ENCODE peak calls at places on chromosomes 1 and 21, in eight cellular contexts. One of them, this sample, is unnamed.

GRCh38 chr21:42456457-42456856 is 39.6 kb downstream of the RSPH1 start:
- DNase-seq in K562: no peak
- DNase-seq in HCT116: no peak
- DNase-seq in ovary: no peak
- DNase-seq in A549: no peak
- DNase-seq in uterus: no peak
- DNase-seq in upper lobe of left lung: no peak
- DNase-seq in transverse colon: peak; percentile 51
- DNase-seq in this sample: no peak

GRCh38 chr1:34786521-34787325 is 5.7 kb downstream of the GJB3 start:
- DNase-seq in transverse colon: peak; percentile 86
- DNase-seq in uterus: peak; percentile 33
- DNase-seq in ovary: peak; percentile 66
- DNase-seq in A549: peak; percentile 52
- DNase-seq in HCT116: no peak
- DNase-seq in K562: peak; percentile 76
- DNase-seq in upper lobe of left lung: no peak
- DNase-seq in this sample: peak; percentile 39

GRCh38 chr1:236163460-236164153 is 21.3 kb downstream of the GPR137B start:
- DNase-seq in upper lobe of left lung: no peak
- DNase-seq in ovary: no peak
- DNase-seq in HCT116: no peak
- DNase-seq in A549: no peak
- DNase-seq in transverse colon: no peak
- DNase-seq in K562: no peak
- DNase-seq in uterus: no peak
- DNase-seq in this sample: no peak

GRCh38 chr1:156571959-156572662 is at the start of gene IQGAP3:
- DNase-seq in ovary: peak; percentile 80
- DNase-seq in HCT116: peak; percentile 56
- DNase-seq in A549: peak; percentile 97
- DNase-seq in transverse colon: peak; percentile 93
- DNase-seq in upper lobe of left lung: peak; percentile 93
- DNase-seq in uterus: peak; percentile 82
- DNase-seq in K562: peak; percentile 86
- DNase-seq in this sample: peak; percentile 83

GRCh38 chr1:147334292-147334691 is 91.8 kb downstream of the CHD1L start:
- DNase-seq in HCT116: no peak
- DNase-seq in K562: no peak
- DNase-seq in uterus: no peak
- DNase-seq in ovary: no peak
- DNase-seq in upper lobe of left lung: no peak
- DNase-seq in transverse colon: no peak
- DNase-seq in A549: no peak
- DNase-seq in this sample: no peak

GRCh38 chr1:184359909-184360308 is 26.9 kb upstream of the C1orf21 start:
- DNase-seq in upper lobe of left lung: no peak
- DNase-seq in transverse colon: no peak
- DNase-seq in ovary: no peak
- DNase-seq in HCT116: no peak
- DNase-seq in A549: no peak
- DNase-seq in uterus: no peak
- DNase-seq in K562: no peak
- DNase-seq in this sample: no peak

GRCh38 chr1:229507951-229508822 is at the start of gene NUP133:
- DNase-seq in A549: peak; percentile 93
- DNase-seq in ovary: peak; percentile 99
- DNase-seq in transverse colon: peak; percentile 100
- DNase-seq in upper lobe of left lung: peak; percentile 98
- DNase-seq in HCT116: peak; percentile 97
- DNase-seq in K562: peak; percentile 98
- DNase-seq in uterus: peak; percentile 99
- DNase-seq in this sample: peak; percentile 98

GRCh38 chr1:64320470-64320869 is 117.0 kb downstream of the UBE2U start:
- DNase-seq in HCT116: no peak
- DNase-seq in uterus: no peak
- DNase-seq in transverse colon: no peak
- DNase-seq in upper lobe of left lung: no peak
- DNase-seq in ovary: no peak
- DNase-seq in A549: no peak
- DNase-seq in K562: no peak
- DNase-seq in this sample: no peak

GRCh38 chr1:16156848-16157495 is 1.1 kb upstream of the EPHA2 start:
- DNase-seq in HCT116: no peak
- DNase-seq in K562: no peak
- DNase-seq in transverse colon: no peak
- DNase-seq in ovary: no peak
- DNase-seq in uterus: no peak
- DNase-seq in upper lobe of left lung: no peak
- DNase-seq in A549: no peak
- DNase-seq in this sample: no peak

GRCh38 chr1:234607091-234608025 is 2.6 kb downstream of the IRF2BP2 start:
- DNase-seq in K562: no peak
- DNase-seq in transverse colon: peak; percentile 44
- DNase-seq in uterus: no peak
- DNase-seq in A549: no peak
- DNase-seq in HCT116: no peak
- DNase-seq in upper lobe of left lung: peak; percentile 79
- DNase-seq in ovary: peak; percentile 38
- DNase-seq in this sample: no peak

GRCh38 chr1:6783956-6784559 is 1.2 kb upstream of the CAMTA1 start:
- DNase-seq in A549: no peak
- DNase-seq in transverse colon: no peak
- DNase-seq in ovary: no peak
- DNase-seq in HCT116: no peak
- DNase-seq in uterus: no peak
- DNase-seq in K562: no peak
- DNase-seq in upper lobe of left lung: no peak
- DNase-seq in this sample: no peak

GRCh38 chr1:194570449-194570848 is 1384.0 kb upstream of the B3GALT2 start:
- DNase-seq in uterus: no peak
- DNase-seq in K562: no peak
- DNase-seq in ovary: no peak
- DNase-seq in HCT116: no peak
- DNase-seq in transverse colon: no peak
- DNase-seq in A549: no peak
- DNase-seq in upper lobe of left lung: no peak
- DNase-seq in this sample: no peak

GRCh38 chr1:15843826-15844572 is 3.5 kb upstream of the SPEN start:
- DNase-seq in A549: no peak
- DNase-seq in ovary: no peak
- DNase-seq in HCT116: no peak
- DNase-seq in transverse colon: no peak
- DNase-seq in upper lobe of left lung: no peak
- DNase-seq in uterus: no peak
- DNase-seq in K562: no peak
- DNase-seq in this sample: no peak

GRCh38 chr21:37532868-37533780 is 166.6 kb downstream of the DYRK1A start:
- DNase-seq in upper lobe of left lung: peak; percentile 70
- DNase-seq in HCT116: peak; percentile 47
- DNase-seq in ovary: no peak
- DNase-seq in K562: peak; percentile 47
- DNase-seq in uterus: no peak
- DNase-seq in A549: peak; percentile 41
- DNase-seq in transverse colon: no peak
- DNase-seq in this sample: no peak

GRCh38 chr1:150476754-150477153 is 10.5 kb upstream of the TARS2 start:
- DNase-seq in K562: no peak
- DNase-seq in upper lobe of left lung: no peak
- DNase-seq in transverse colon: no peak
- DNase-seq in uterus: peak; percentile 8
- DNase-seq in ovary: no peak
- DNase-seq in HCT116: no peak
- DNase-seq in A549: no peak
- DNase-seq in this sample: no peak
- H3K27ac ChIP-seq in K562: no peak overlapping the region
- H3K27ac ChIP-seq in upper lobe of left lung: no peak overlapping the region
- H3K27ac ChIP-seq in transverse colon: no peak overlapping the region
- H3K27ac ChIP-seq in uterus: no peak overlapping the region
- H3K27ac ChIP-seq in ovary: peak overlapping the region; percentile 14
- H3K27ac ChIP-seq in HCT116: no peak overlapping the region
- H3K27ac ChIP-seq in A549: no peak overlapping the region
- H3K27ac ChIP-seq in this sample: peak overlapping the region; percentile 86

GRCh38 chr1:116878804-116879477 is 30.8 kb upstream of the PTGFRN start:
- DNase-seq in transverse colon: no peak
- DNase-seq in ovary: no peak
- DNase-seq in uterus: peak; percentile 48
- DNase-seq in upper lobe of left lung: no peak
- DNase-seq in A549: no peak
- DNase-seq in K562: peak; percentile 47
- DNase-seq in HCT116: peak; percentile 18
- DNase-seq in this sample: peak; percentile 25
- TF ChIP-seq CTCF in transverse colon: no peak
- TF ChIP-seq CTCF in ovary: no peak
- TF ChIP-seq CTCF in uterus: no peak
- TF ChIP-seq CTCF in upper lobe of left lung: no peak
- TF ChIP-seq CTCF in A549: no peak
- TF ChIP-seq CTCF in K562: no peak
- TF ChIP-seq CTCF in HCT116: no peak
- TF ChIP-seq CTCF in this sample: no peak

GRCh38 chr1:224160171-224160682 is 22.8 kb upstream of the DEGS1 start:
- DNase-seq in ovary: no peak
- DNase-seq in A549: no peak
- DNase-seq in transverse colon: no peak
- DNase-seq in upper lobe of left lung: no peak
- DNase-seq in HCT116: no peak
- DNase-seq in uterus: no peak
- DNase-seq in K562: peak; percentile 91
- DNase-seq in this sample: no peak
- TF ChIP-seq POLR2A in ovary: no peak
- TF ChIP-seq POLR2A in A549: no peak
- TF ChIP-seq POLR2A in transverse colon: no peak
- TF ChIP-seq POLR2A in upper lobe of left lung: no peak
- TF ChIP-seq POLR2A in HCT116: no peak
- TF ChIP-seq POLR2A in uterus: no peak
- TF ChIP-seq POLR2A in K562: no peak
- TF ChIP-seq POLR2A in this sample: no peak

GRCh38 chr21:34593423-34593822 is 21.5 kb downstream of the RCAN1 start:
- DNase-seq in HCT116: no peak
- DNase-seq in upper lobe of left lung: no peak
- DNase-seq in ovary: no peak
- DNase-seq in K562: no peak
- DNase-seq in A549: no peak
- DNase-seq in transverse colon: no peak
- DNase-seq in uterus: no peak
- DNase-seq in this sample: no peak
- H3K27ac ChIP-seq in HCT116: no peak overlapping the region
- H3K27ac ChIP-seq in upper lobe of left lung: peak overlapping the region; percentile 74
- H3K27ac ChIP-seq in ovary: no peak overlapping the region
- H3K27ac ChIP-seq in K562: no peak overlapping the region
- H3K27ac ChIP-seq in A549: no peak overlapping the region
- H3K27ac ChIP-seq in transverse colon: peak overlapping the region; percentile 65
- H3K27ac ChIP-seq in uterus: peak overlapping the region; percentile 49
- H3K27ac ChIP-seq in this sample: peak overlapping the region; percentile 34

GRCh38 chr1:213375002-213375401 is 324.0 kb downstream of the RPS6KC1 start:
- DNase-seq in K562: no peak
- DNase-seq in uterus: no peak
- DNase-seq in upper lobe of left lung: no peak
- DNase-seq in HCT116: no peak
- DNase-seq in ovary: no peak
- DNase-seq in A549: no peak
- DNase-seq in transverse colon: no peak
- DNase-seq in this sample: no peak
- TF ChIP-seq CTCF in K562: no peak
- TF ChIP-seq CTCF in uterus: no peak
- TF ChIP-seq CTCF in upper lobe of left lung: no peak
- TF ChIP-seq CTCF in HCT116: no peak
- TF ChIP-seq CTCF in ovary: no peak
- TF ChIP-seq CTCF in A549: no peak
- TF ChIP-seq CTCF in transverse colon: no peak
- TF ChIP-seq CTCF in this sample: no peak

DNA sequence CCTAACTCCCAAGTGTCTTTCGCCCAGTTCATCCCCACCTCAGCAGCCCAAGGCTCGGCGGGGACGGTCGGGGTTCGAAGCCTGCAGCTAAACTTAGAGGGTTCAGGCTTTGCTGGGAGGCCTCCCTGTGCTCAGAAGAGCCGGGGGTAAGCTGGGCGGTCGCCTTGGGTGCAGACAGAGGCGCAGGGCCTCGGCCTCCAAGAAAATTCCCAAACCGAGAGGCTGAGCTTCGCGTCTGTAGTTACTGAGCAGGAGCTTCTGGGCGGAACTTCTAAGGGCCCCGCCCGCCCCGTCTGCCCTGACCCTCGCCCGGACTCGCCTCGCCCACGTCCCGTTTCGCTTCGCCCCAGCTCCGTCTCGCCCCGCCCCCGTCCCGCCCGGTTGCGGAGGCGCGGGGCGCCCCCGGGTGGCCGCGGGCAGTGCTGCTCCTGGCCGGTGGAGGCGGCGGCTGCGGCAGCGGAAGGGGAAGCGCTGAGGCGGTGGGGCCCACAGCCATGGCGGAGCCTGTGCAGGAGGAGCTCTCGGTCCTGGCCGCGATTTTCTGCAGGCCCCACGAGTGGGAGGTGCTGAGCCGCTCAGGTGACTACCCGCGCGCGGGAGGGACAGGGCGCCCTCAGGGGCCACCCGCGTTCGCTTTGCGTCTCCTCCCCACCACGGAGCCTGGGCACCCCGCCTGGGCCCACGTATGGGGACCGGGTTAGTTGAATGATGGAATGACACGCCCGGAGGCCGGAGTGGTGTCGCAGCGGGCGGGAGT is at the start of gene RWDD3:
- DNase-seq in upper lobe of left lung: peak; percentile 99
- DNase-seq in HCT116: peak; percentile 65
- DNase-seq in ovary: peak; percentile 92
- DNase-seq in transverse colon: peak; percentile 96
- DNase-seq in K562: peak; percentile 93
- DNase-seq in A549: peak; percentile 65
- DNase-seq in uterus: peak; percentile 95
- DNase-seq in this sample: peak; percentile 89
- TF ChIP-seq POLR2A in upper lobe of left lung: peak; percentile 82
- TF ChIP-seq POLR2A in HCT116: peak; percentile 77
- TF ChIP-seq POLR2A in ovary: peak; percentile 49
- TF ChIP-seq POLR2A in transverse colon: peak; percentile 73
- TF ChIP-seq POLR2A in K562: peak; percentile 82
- TF ChIP-seq POLR2A in A549: peak; percentile 68
- TF ChIP-seq POLR2A in uterus: peak; percentile 33
- TF ChIP-seq POLR2A in this sample: peak; percentile 34

GRCh38 chr1:95022527-95022926 is 50.2 kb downstream of the ALG14 start:
- DNase-seq in K562: no peak
- DNase-seq in uterus: no peak
- DNase-seq in transverse colon: no peak
- DNase-seq in ovary: no peak
- DNase-seq in upper lobe of left lung: no peak
- DNase-seq in A549: no peak
- DNase-seq in HCT116: no peak
- DNase-seq in this sample: no peak
- H3K27ac ChIP-seq in K562: no peak overlapping the region
- H3K27ac ChIP-seq in uterus: peak overlapping the region; percentile 92
- H3K27ac ChIP-seq in transverse colon: peak overlapping the region; percentile 73
- H3K27ac ChIP-seq in ovary: no peak overlapping the region
- H3K27ac ChIP-seq in upper lobe of left lung: peak overlapping the region; percentile 77
- H3K27ac ChIP-seq in A549: peak overlapping the region; percentile 17
- H3K27ac ChIP-seq in HCT116: no peak overlapping the region
- H3K27ac ChIP-seq in this sample: peak overlapping the region; percentile 15